ENCODE peak calls at places on chromosomes 2 and 18, in five cellular contexts. Q is cortex of kidney, B is GM12865, U is germinal center, I is tibial nerve. R is an unnamed sample.
A peak's percentile ranks its signal among the peaks of the same experiment; 100 is the strongest.

GRCh38 chr2:113806217-113806913 is 49.9 kb upstream of the SLC35F5 start:
- DNase-seq in Q (no peak), B (no peak), U (no peak), I (no peak), R (no peak)

GRCh38 chr18:36153203-36153602 is 23.5 kb downstream of the ELP2 start:
- DNase-seq in Q (no peak), B (no peak), U (no peak), I (no peak), R (no peak)

GRCh38 chr2:237596856-237597679 is 6.5 kb upstream of the RAB17 start:
- DNase-seq in Q (no peak), B (no peak), U (no peak), I (no peak), R (no peak)

GRCh38 chr2:15642334-15643208 is 50.9 kb downstream of the DDX1 start:
- DNase-seq in Q (no peak), B (no peak), U (no peak), I (no peak), R (no peak)

GRCh38 chr2:12451726-12452125 is 265.0 kb upstream of the TRIB2 start:
- DNase-seq in Q (no peak), B (peak; percentile 18), U (no peak), I (no peak), R (no peak)

GRCh38 chr18:35478520-35479435 is 19.0 kb downstream of the INO80C start:
- DNase-seq in Q (no peak), B (no peak), U (no peak), I (no peak), R (no peak)

GRCh38 chr2:239241431-239241830 is 159.4 kb downstream of the HDAC4 start:
- DNase-seq in Q (no peak), B (no peak), U (no peak), I (no peak), R (no peak)

GRCh38 chr2:173652311-173652710 is 297.6 kb downstream of the CDCA7 start:
- DNase-seq in Q (no peak), B (no peak), U (no peak), I (no peak), R (no peak)

GRCh38 chr2:1004398-1004797 is 53.7 kb downstream of the SNTG2 start:
- DNase-seq in Q (no peak), B (no peak), U (no peak), I (no peak), R (no peak)

GRCh38 chr2:73333564-73333963 is 40.2 kb upstream of the EGR4 start:
- DNase-seq in Q (no peak), B (no peak), U (no peak), I (no peak), R (no peak)

GRCh38 chr2:220533485-220533884 is 906.1 kb downstream of the SLC4A3 start:
- DNase-seq in Q (no peak), B (peak; percentile 18), U (no peak), I (no peak), R (no peak)

GRCh38 chr2:238709324-238709723 is 138.6 kb upstream of the TWIST2 start:
- DNase-seq in Q (no peak), B (no peak), U (no peak), I (no peak), R (no peak)

GRCh38 chr2:176934869-176935415 is 277.7 kb upstream of the HNRNPA3 start:
- DNase-seq in Q (no peak), B (no peak), U (no peak), I (no peak), R (no peak)

GRCh38 chr2:7774481-7774880 is 857.3 kb downstream of the RNF144A start:
- DNase-seq in Q (no peak), B (peak; percentile 45), U (no peak), I (no peak), R (no peak)

GRCh38 chr2:46351388-46352141 is 54.4 kb downstream of the EPAS1 start:
- DNase-seq in Q (no peak), B (no peak), U (no peak), I (no peak), R (no peak)

GRCh38 chr2:10686176-10686575 is 3.6 kb downstream of the NOL10 start:
- DNase-seq in Q (no peak), B (no peak), U (no peak), I (no peak), R (no peak)

GRCh38 chr2:24840962-24841945 is 48.0 kb downstream of the CENPO start:
- DNase-seq in Q (no peak), B (no peak), U (no peak), I (no peak), R (no peak)

GRCh38 chr2:64795024-64795592 is 141.4 kb upstream of the SERTAD2 start:
- DNase-seq in Q (no peak), B (no peak), U (no peak), I (no peak), R (no peak)

GRCh38 chr2:74712223-74713053 is 58.4 kb downstream of the SEMA4F start:
- DNase-seq in Q (no peak), B (no peak), U (no peak), I (no peak), R (no peak)

GRCh38 chr18:5155180-5155906 is 41.7 kb downstream of the AKAIN1 start:
- DNase-seq in Q (no peak), B (no peak), U (no peak), I (no peak), R (no peak)

GRCh38 chr2:12097860-12098259 is 351.4 kb downstream of the LPIN1 start:
- DNase-seq in Q (no peak), B (no peak), U (no peak), I (no peak), R (no peak)

GRCh38 chr2:212979046-212979612 is 172.3 kb downstream of the IKZF2 start:
- DNase-seq in Q (no peak), B (no peak), U (no peak), I (no peak), R (no peak)

GRCh38 chr18:76482971-76483691 is 11.9 kb downstream of the ZNF516 start:
- DNase-seq in Q (no peak), B (no peak), U (no peak), I (no peak), R (no peak)

R was measured in upper lobe of right lung.